ENCODE peak calls at places on chromosomes 7 and 10, in eight cellular contexts. One of them, this sample, is unnamed.

GRCh38 chr10:72309290-72310240 is 35.8 kb downstream of the DDIT4 start:
- DNase-seq in testis: peak; percentile 66
- DNase-seq in OCI-LY7: no peak
- DNase-seq in A549: no peak
- DNase-seq in GM12865: no peak
- DNase-seq in gastrocnemius medialis: peak; percentile 96
- DNase-seq in GM23338: no peak
- DNase-seq in mucosa of descending colon: peak; percentile 75
- DNase-seq in this sample: no peak

GRCh38 chr10:71006497-71006896 is 118.1 kb upstream of the PCBD1 start:
- DNase-seq in testis: no peak
- DNase-seq in OCI-LY7: no peak
- DNase-seq in A549: no peak
- DNase-seq in GM12865: no peak
- DNase-seq in gastrocnemius medialis: no peak
- DNase-seq in GM23338: peak; percentile 11
- DNase-seq in mucosa of descending colon: no peak
- DNase-seq in this sample: peak; percentile 46

GRCh38 chr7:131547589-131547988 is 8.8 kb downstream of the PODXL start:
- DNase-seq in testis: no peak
- DNase-seq in OCI-LY7: no peak
- DNase-seq in A549: no peak
- DNase-seq in GM12865: no peak
- DNase-seq in gastrocnemius medialis: no peak
- DNase-seq in GM23338: no peak
- DNase-seq in mucosa of descending colon: no peak
- DNase-seq in this sample: no peak

GRCh38 chr7:151089893-151090730 is 3.8 kb downstream of the AGAP3 start:
- DNase-seq in testis: no peak
- DNase-seq in OCI-LY7: no peak
- DNase-seq in A549: no peak
- DNase-seq in GM12865: no peak
- DNase-seq in gastrocnemius medialis: no peak
- DNase-seq in GM23338: no peak
- DNase-seq in mucosa of descending colon: no peak
- DNase-seq in this sample: no peak

GRCh38 chr7:155652156-155653124 is 8.0 kb downstream of the RBM33 start:
- DNase-seq in testis: no peak
- DNase-seq in OCI-LY7: peak; percentile 70
- DNase-seq in A549: no peak
- DNase-seq in GM12865: no peak
- DNase-seq in gastrocnemius medialis: no peak
- DNase-seq in GM23338: no peak
- DNase-seq in mucosa of descending colon: no peak
- DNase-seq in this sample: no peak

GRCh38 chr10:5565671-5566581 is 41.2 kb downstream of the CALML3 start:
- DNase-seq in testis: no peak
- DNase-seq in OCI-LY7: no peak
- DNase-seq in A549: no peak
- DNase-seq in GM12865: no peak
- DNase-seq in gastrocnemius medialis: no peak
- DNase-seq in GM23338: no peak
- DNase-seq in mucosa of descending colon: no peak
- DNase-seq in this sample: peak; percentile 8

GRCh38 chr10:69374242-69374641 is 42.5 kb downstream of the TACR2 start:
- DNase-seq in testis: no peak
- DNase-seq in OCI-LY7: no peak
- DNase-seq in A549: no peak
- DNase-seq in GM12865: no peak
- DNase-seq in gastrocnemius medialis: no peak
- DNase-seq in GM23338: no peak
- DNase-seq in mucosa of descending colon: no peak
- DNase-seq in this sample: no peak

GRCh38 chr7:112173214-112173905 is 32.8 kb downstream of the DOCK4 start:
- DNase-seq in testis: no peak
- DNase-seq in OCI-LY7: no peak
- DNase-seq in A549: no peak
- DNase-seq in GM12865: no peak
- DNase-seq in gastrocnemius medialis: no peak
- DNase-seq in GM23338: no peak
- DNase-seq in mucosa of descending colon: no peak
- DNase-seq in this sample: no peak

GRCh38 chr7:105837765-105838241 is 38.6 kb downstream of the ATXN7L1 start:
- DNase-seq in testis: no peak
- DNase-seq in OCI-LY7: no peak
- DNase-seq in A549: no peak
- DNase-seq in GM12865: no peak
- DNase-seq in gastrocnemius medialis: peak; percentile 22
- DNase-seq in GM23338: peak; percentile 69
- DNase-seq in mucosa of descending colon: no peak
- DNase-seq in this sample: no peak

GRCh38 chr10:96995851-96996250 is 163.8 kb downstream of the LCOR start:
- DNase-seq in testis: no peak
- DNase-seq in OCI-LY7: no peak
- DNase-seq in A549: no peak
- DNase-seq in GM12865: no peak
- DNase-seq in gastrocnemius medialis: no peak
- DNase-seq in GM23338: no peak
- DNase-seq in mucosa of descending colon: no peak
- DNase-seq in this sample: no peak

GRCh38 chr7:17041324-17041723 is 159.5 kb upstream of the AGR3 start:
- DNase-seq in testis: no peak
- DNase-seq in OCI-LY7: no peak
- DNase-seq in A549: no peak
- DNase-seq in GM12865: no peak
- DNase-seq in gastrocnemius medialis: no peak
- DNase-seq in GM23338: no peak
- DNase-seq in mucosa of descending colon: no peak
- DNase-seq in this sample: no peak

GRCh38 chr7:91348686-91349085 is 84.5 kb downstream of the FZD1 start:
- DNase-seq in testis: no peak
- DNase-seq in OCI-LY7: no peak
- DNase-seq in A549: no peak
- DNase-seq in GM12865: no peak
- DNase-seq in gastrocnemius medialis: no peak
- DNase-seq in GM23338: peak; percentile 19
- DNase-seq in mucosa of descending colon: no peak
- DNase-seq in this sample: no peak

GRCh38 chr7:67566101-67566500 is 569.5 kb downstream of the TYW1 start:
- DNase-seq in testis: no peak
- DNase-seq in OCI-LY7: no peak
- DNase-seq in A549: no peak
- DNase-seq in GM12865: no peak
- DNase-seq in gastrocnemius medialis: no peak
- DNase-seq in GM23338: no peak
- DNase-seq in mucosa of descending colon: no peak
- DNase-seq in this sample: no peak

GRCh38 chr7:106640368-106641141 is 20.4 kb downstream of the CCDC71L start:
- DNase-seq in testis: no peak
- DNase-seq in OCI-LY7: no peak
- DNase-seq in A549: no peak
- DNase-seq in GM12865: no peak
- DNase-seq in gastrocnemius medialis: no peak
- DNase-seq in GM23338: no peak
- DNase-seq in mucosa of descending colon: no peak
- DNase-seq in this sample: no peak

GRCh38 chr10:58140054-58140453 is 127.6 kb downstream of the IPMK start:
- DNase-seq in testis: no peak
- DNase-seq in OCI-LY7: no peak
- DNase-seq in A549: no peak
- DNase-seq in GM12865: no peak
- DNase-seq in gastrocnemius medialis: no peak
- DNase-seq in GM23338: no peak
- DNase-seq in mucosa of descending colon: peak; percentile 9
- DNase-seq in this sample: no peak

GRCh38 chr7:104779888-104780287 is 234.1 kb upstream of the KMT2E start:
- DNase-seq in testis: no peak
- DNase-seq in OCI-LY7: no peak
- DNase-seq in A549: no peak
- DNase-seq in GM12865: no peak
- DNase-seq in gastrocnemius medialis: no peak
- DNase-seq in GM23338: no peak
- DNase-seq in mucosa of descending colon: no peak
- DNase-seq in this sample: no peak

GRCh38 chr7:29084832-29085231 is 61.5 kb downstream of the CPVL start:
- DNase-seq in testis: no peak
- DNase-seq in OCI-LY7: no peak
- DNase-seq in A549: no peak
- DNase-seq in GM12865: peak; percentile 20
- DNase-seq in gastrocnemius medialis: no peak
- DNase-seq in GM23338: no peak
- DNase-seq in mucosa of descending colon: no peak
- DNase-seq in this sample: no peak

GRCh38 chr10:53387546-53387945 is 615.0 kb upstream of the MBL2 start:
- DNase-seq in testis: no peak
- DNase-seq in OCI-LY7: no peak
- DNase-seq in A549: no peak
- DNase-seq in GM12865: no peak
- DNase-seq in gastrocnemius medialis: no peak
- DNase-seq in GM23338: no peak
- DNase-seq in mucosa of descending colon: no peak
- DNase-seq in this sample: no peak

GRCh38 chr7:27740449-27741086 is 606 bp downstream of the TAX1BP1 start:
- DNase-seq in testis: peak; percentile 92
- DNase-seq in OCI-LY7: peak; percentile 82
- DNase-seq in A549: peak; percentile 65
- DNase-seq in GM12865: peak; percentile 87
- DNase-seq in gastrocnemius medialis: peak; percentile 80
- DNase-seq in GM23338: peak; percentile 97
- DNase-seq in mucosa of descending colon: peak; percentile 98
- DNase-seq in this sample: peak; percentile 78

GRCh38 chr7:158957921-158958471 is 101.6 kb downstream of the DYNC2I1 start:
- DNase-seq in testis: peak; percentile 41
- DNase-seq in OCI-LY7: no peak
- DNase-seq in A549: no peak
- DNase-seq in GM12865: peak; percentile 24
- DNase-seq in gastrocnemius medialis: no peak
- DNase-seq in GM23338: peak; percentile 63
- DNase-seq in mucosa of descending colon: peak; percentile 89
- DNase-seq in this sample: no peak

GRCh38 chr7:117993377-117994003 is 120.2 kb upstream of the CTTNBP2 start:
- DNase-seq in testis: peak; percentile 43
- DNase-seq in OCI-LY7: peak; percentile 39
- DNase-seq in A549: peak; percentile 43
- DNase-seq in GM12865: peak; percentile 49
- DNase-seq in gastrocnemius medialis: no peak
- DNase-seq in GM23338: peak; percentile 92
- DNase-seq in mucosa of descending colon: peak; percentile 41
- DNase-seq in this sample: peak; percentile 63

GRCh38 chr7:45923290-45923689 is 2.2 kb upstream of the IGFBP3 start:
- DNase-seq in testis: peak; percentile 88
- DNase-seq in OCI-LY7: peak; percentile 57
- DNase-seq in A549: no peak
- DNase-seq in GM12865: peak; percentile 76
- DNase-seq in gastrocnemius medialis: no peak
- DNase-seq in GM23338: peak; percentile 85
- DNase-seq in mucosa of descending colon: peak; percentile 81
- DNase-seq in this sample: peak; percentile 90

GRCh38 chr7:90869335-90869734 is 273.2 kb downstream of the CDK14 start:
- DNase-seq in testis: no peak
- DNase-seq in OCI-LY7: no peak
- DNase-seq in A549: no peak
- DNase-seq in GM12865: no peak
- DNase-seq in gastrocnemius medialis: no peak
- DNase-seq in GM23338: no peak
- DNase-seq in mucosa of descending colon: no peak
- DNase-seq in this sample: no peak

GRCh38 chr7:115987486-115987885 is 43.1 kb downstream of the TFEC start:
- DNase-seq in testis: no peak
- DNase-seq in OCI-LY7: no peak
- DNase-seq in A549: no peak
- DNase-seq in GM12865: no peak
- DNase-seq in gastrocnemius medialis: no peak
- DNase-seq in GM23338: no peak
- DNase-seq in mucosa of descending colon: no peak
- DNase-seq in this sample: no peak

GRCh38 chr10:100826983-100827818 is 81.8 kb downstream of the PAX2 start:
- DNase-seq in testis: peak; percentile 55
- DNase-seq in OCI-LY7: no peak
- DNase-seq in A549: peak; percentile 67
- DNase-seq in GM12865: no peak
- DNase-seq in gastrocnemius medialis: no peak
- DNase-seq in GM23338: peak; percentile 61
- DNase-seq in mucosa of descending colon: peak; percentile 49
- DNase-seq in this sample: peak; percentile 55

GRCh38 chr10:30821994-30822692 is 192.6 kb upstream of the LYZL2 start:
- DNase-seq in testis: no peak
- DNase-seq in OCI-LY7: no peak
- DNase-seq in A549: no peak
- DNase-seq in GM12865: no peak
- DNase-seq in gastrocnemius medialis: no peak
- DNase-seq in GM23338: no peak
- DNase-seq in mucosa of descending colon: no peak
- DNase-seq in this sample: no peak
- TF ChIP-seq CTCF in testis: no peak
- TF ChIP-seq CTCF in OCI-LY7: no peak
- TF ChIP-seq CTCF in A549: no peak
- TF ChIP-seq CTCF in GM12865: no peak
- TF ChIP-seq CTCF in gastrocnemius medialis: no peak
- TF ChIP-seq CTCF in GM23338: peak; percentile 16
- TF ChIP-seq CTCF in mucosa of descending colon: no peak
- TF ChIP-seq CTCF in this sample: no peak

DNA sequence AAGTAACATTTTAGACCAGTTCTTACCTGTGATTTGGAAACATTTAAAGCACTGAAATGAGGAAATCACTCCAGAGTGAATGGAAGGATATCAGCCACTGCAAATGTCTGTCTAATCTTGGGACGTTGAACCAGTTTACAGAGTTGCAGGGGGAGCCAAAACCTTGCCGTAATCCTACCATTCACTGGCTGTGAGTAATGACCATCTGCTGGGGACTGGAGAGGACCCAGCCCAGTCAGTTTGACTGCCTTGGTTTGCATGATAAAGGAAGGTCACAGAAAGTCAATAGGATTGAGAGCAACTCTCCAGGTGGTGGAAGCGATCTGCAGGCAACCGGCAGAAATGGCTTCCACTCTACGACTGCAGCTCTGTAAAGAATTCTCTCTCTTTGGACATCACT is 167.2 kb downstream of the AKR1D1 start:
- DNase-seq in testis: no peak
- DNase-seq in OCI-LY7: no peak
- DNase-seq in A549: no peak
- DNase-seq in GM12865: no peak
- DNase-seq in gastrocnemius medialis: no peak
- DNase-seq in GM23338: peak; percentile 98
- DNase-seq in mucosa of descending colon: no peak
- DNase-seq in this sample: peak; percentile 38
- TF ChIP-seq CTCF in testis: no peak
- TF ChIP-seq CTCF in OCI-LY7: no peak
- TF ChIP-seq CTCF in A549: no peak
- TF ChIP-seq CTCF in GM12865: no peak
- TF ChIP-seq CTCF in gastrocnemius medialis: no peak
- TF ChIP-seq CTCF in GM23338: peak; percentile 51
- TF ChIP-seq CTCF in mucosa of descending colon: no peak
- TF ChIP-seq CTCF in this sample: no peak

GRCh38 chr7:108114117-108114841 is 15.9 kb downstream of the LAMB4 start:
- DNase-seq in testis: no peak
- DNase-seq in OCI-LY7: peak; percentile 24
- DNase-seq in A549: peak; percentile 10
- DNase-seq in GM12865: peak; percentile 53
- DNase-seq in gastrocnemius medialis: no peak
- DNase-seq in GM23338: peak; percentile 81
- DNase-seq in mucosa of descending colon: no peak
- DNase-seq in this sample: no peak
- TF ChIP-seq CTCF in testis: peak; percentile 29
- TF ChIP-seq CTCF in OCI-LY7: peak; percentile 75
- TF ChIP-seq CTCF in A549: peak; percentile 55
- TF ChIP-seq CTCF in GM12865: peak; percentile 74
- TF ChIP-seq CTCF in gastrocnemius medialis: no peak
- TF ChIP-seq CTCF in GM23338: peak; percentile 95
- TF ChIP-seq CTCF in mucosa of descending colon: no peak
- TF ChIP-seq CTCF in this sample: peak; percentile 67

GRCh38 chr7:5309146-5309545 is 26.4 kb downstream of the SLC29A4 start:
- DNase-seq in testis: no peak
- DNase-seq in OCI-LY7: no peak
- DNase-seq in A549: no peak
- DNase-seq in GM12865: no peak
- DNase-seq in gastrocnemius medialis: no peak
- DNase-seq in GM23338: no peak
- DNase-seq in mucosa of descending colon: no peak
- DNase-seq in this sample: no peak
- TF ChIP-seq CTCF in testis: no peak
- TF ChIP-seq CTCF in OCI-LY7: no peak
- TF ChIP-seq CTCF in A549: no peak
- TF ChIP-seq CTCF in GM12865: no peak
- TF ChIP-seq CTCF in gastrocnemius medialis: no peak
- TF ChIP-seq CTCF in GM23338: no peak
- TF ChIP-seq CTCF in mucosa of descending colon: no peak
- TF ChIP-seq CTCF in this sample: no peak